ENCODE peak calls at places on chromosome 12, in seven cellular contexts. U is SW480; Z is HuH-7; F is activated naive CD8-positive, alpha-beta T cell treated with anti-CD3 and anti-CD28 coated beads, Interleukin-2, amount 50 U/mL, for 24 hours; O is HTR-8/SVneo; X is fibroblast of lung; E is T follicular helper cell. L is an unnamed sample.

GRCh38 chr12:13851828-13852227 is 129.6 kb downstream of the GRIN2B start:
- DNase-seq in U (peak; percentile 44), Z (no peak), F (no peak), O (no peak), X (no peak), E (no peak), L (no peak)

GRCh38 chr12:120962487-120963054 is 15.8 kb upstream of the HNF1A start:
- DNase-seq in U (no peak), Z (no peak), F (no peak), O (no peak), X (no peak), E (no peak), L (no peak)

GRCh38 chr12:53838978-53839377 is 87.2 kb upstream of the CISTR start:
- DNase-seq in U (no peak), Z (no peak), F (no peak), O (no peak), X (no peak), E (no peak), L (no peak)

GRCh38 chr12:116540617-116541152 is 18.5 kb upstream of the MAP1LC3B2 start:
- DNase-seq in U (no peak), Z (no peak), F (no peak), O (no peak), X (no peak), E (no peak), L (no peak)

GRCh38 chr12:51773145-51773869 is 75.2 kb downstream of the FIGNL2 start:
- DNase-seq in U (peak; percentile 8), Z (no peak), F (no peak), O (peak; percentile 13), X (peak; percentile 81), E (no peak), L (no peak)

GRCh38 chr12:82876075-82876474 is 189.4 kb downstream of the TMTC2 start:
- DNase-seq in U (no peak), Z (no peak), F (no peak), O (no peak), X (no peak), E (no peak), L (no peak)

GRCh38 chr12:111270773-111271172 is 98.1 kb downstream of the PHETA1 start:
- DNase-seq in U (peak; percentile 91), Z (no peak), F (no peak), O (no peak), X (no peak), E (no peak), L (no peak)

GRCh38 chr12:87157791-87158190 is 871.4 kb downstream of the C12orf50 start:
- DNase-seq in U (no peak), Z (no peak), F (no peak), O (peak; percentile 45), X (peak; percentile 97), E (no peak), L (no peak)

GRCh38 chr12:122031342-122032216 is 9.9 kb downstream of the BCL7A start:
- DNase-seq in U (no peak), Z (peak; percentile 67), F (peak; percentile 81), O (peak; percentile 67), X (no peak), E (peak; percentile 20), L (peak; percentile 47)

GRCh38 chr12:113237748-113238147 is 16.5 kb downstream of the TPCN1 start:
- DNase-seq in U (no peak), Z (no peak), F (no peak), O (no peak), X (no peak), E (no peak), L (no peak)

GRCh38 chr12:2228535-2228934 is 175.7 kb downstream of the CACNA1C start:
- DNase-seq in U (no peak), Z (no peak), F (no peak), O (no peak), X (no peak), E (no peak), L (no peak)

GRCh38 chr12:109169676-109170075 is 53.3 kb downstream of the ACACB start:
- DNase-seq in U (no peak), Z (no peak), F (no peak), O (no peak), X (peak; percentile 34), E (no peak), L (no peak)

GRCh38 chr12:105451211-105451610 is 120.7 kb downstream of the C12orf75 start:
- DNase-seq in U (no peak), Z (no peak), F (no peak), O (peak; percentile 23), X (peak; percentile 44), E (no peak), L (no peak)

GRCh38 chr12:105427883-105428282 is 97.4 kb downstream of the C12orf75 start:
- DNase-seq in U (no peak), Z (no peak), F (no peak), O (no peak), X (no peak), E (no peak), L (no peak)

GRCh38 chr12:20234474-20234873 is 133.9 kb upstream of the PDE3A start:
- DNase-seq in U (no peak), Z (no peak), F (no peak), O (no peak), X (no peak), E (no peak), L (no peak)

GRCh38 chr12:131098178-131098981 is 144.7 kb downstream of the ADGRD1 start:
- DNase-seq in U (no peak), Z (no peak), F (no peak), O (no peak), X (no peak), E (no peak), L (no peak)

GRCh38 chr12:122423258-122424165 is 1.0 kb upstream of the CLIP1 start:
- DNase-seq in U (peak; percentile 45), Z (peak; percentile 30), F (no peak), O (no peak), X (peak; percentile 44), E (no peak), L (no peak)

GRCh38 chr12:52876371-52876770 is 27.6 kb upstream of the KRT78 start:
- DNase-seq in U (no peak), Z (no peak), F (no peak), O (no peak), X (no peak), E (no peak), L (no peak)

GRCh38 chr12:6824085-6824800 is 2.6 kb downstream of the GPR162 start:
- DNase-seq in U (no peak), Z (no peak), F (no peak), O (no peak), X (no peak), E (no peak), L (no peak)

GRCh38 chr12:55707841-55708694 is at the start of gene ITGA7:
- DNase-seq in U (peak; percentile 59), Z (peak; percentile 90), F (peak; percentile 64), O (peak; percentile 84), X (no peak), E (peak; percentile 47), L (peak; percentile 38)

GRCh38 chr12:81222841-81223595 is 145.1 kb downstream of the ACSS3 start:
- DNase-seq in U (no peak), Z (no peak), F (no peak), O (no peak), X (peak; percentile 24), E (no peak), L (no peak)

GRCh38 chr12:77940566-77940965 is 109.9 kb downstream of the NAV3 start:
- DNase-seq in U (no peak), Z (no peak), F (no peak), O (peak; percentile 17), X (peak; percentile 74), E (no peak), L (no peak)

GRCh38 chr12:82366182-82366581 is 7.9 kb downstream of the METTL25 start:
- DNase-seq in U (no peak), Z (no peak), F (no peak), O (no peak), X (peak; percentile 61), E (no peak), L (no peak)

GRCh38 chr12:26623136-26623535 is 209.9 kb downstream of the ITPR2 start:
- DNase-seq in U (no peak), Z (no peak), F (no peak), O (no peak), X (no peak), E (no peak), L (no peak)

GRCh38 chr12:53695148-53696138 is 19.6 kb upstream of the ATP5MC2 start:
- DNase-seq in U (peak; percentile 49), Z (peak; percentile 59), F (peak; percentile 53), O (peak; percentile 56), X (peak; percentile 56), E (no peak), L (no peak)

GRCh38 chr12:80277732-80278131 is 166.3 kb upstream of the PTPRQ start:
- DNase-seq in U (no peak), Z (no peak), F (no peak), O (no peak), X (no peak), E (no peak), L (no peak)

GRCh38 chr12:31590730-31591307 is at the start of gene DENND5B:
- DNase-seq in U (peak; percentile 57), Z (peak; percentile 83), F (peak; percentile 36), O (peak; percentile 58), X (peak; percentile 66), E (no peak), L (no peak)

GRCh38 chr12:114681149-114681849 is 2.7 kb downstream of the TBX3 start:
- DNase-seq in U (peak; percentile 26), Z (no peak), F (no peak), O (no peak), X (peak; percentile 70), E (no peak), L (no peak)

GRCh38 chr12:108591267-108591980 is 6.5 kb downstream of the TMEM119 start:
- DNase-seq in U (no peak), Z (no peak), F (no peak), O (no peak), X (no peak), E (no peak), L (no peak)

GRCh38 chr12:122967151-122967550 is 888 bp upstream of the ABCB9 start:
- DNase-seq in U (no peak), Z (no peak), F (no peak), O (no peak), X (no peak), E (no peak), L (no peak)

GRCh38 chr12:66823857-66824570 is 145.1 kb upstream of the GRIP1 start:
- DNase-seq in U (peak; percentile 90), Z (no peak), F (no peak), O (peak; percentile 8), X (no peak), E (no peak), L (no peak)

GRCh38 chr12:122615780-122616179 is 87.4 kb downstream of the HCAR2 start:
- DNase-seq in U (no peak), Z (no peak), F (no peak), O (no peak), X (no peak), E (no peak), L (no peak)

GRCh38 chr12:47397664-47398281 is 308.1 kb downstream of the RPAP3 start:
- DNase-seq in U (peak; percentile 39), Z (peak; percentile 70), F (no peak), O (peak; percentile 27), X (peak; percentile 75), E (peak; percentile 20), L (peak; percentile 33)

GRCh38 chr12:122871851-122872785 is 23.8 kb downstream of the VPS37B start:
- DNase-seq in U (no peak), Z (no peak), F (peak; percentile 70), O (no peak), X (peak; percentile 76), E (no peak), L (no peak)

GRCh38 chr12:32292175-32292574 is 107.2 kb upstream of the FGD4 start:
- DNase-seq in U (no peak), Z (no peak), F (no peak), O (no peak), X (no peak), E (no peak), L (no peak)

GRCh38 chr12:2958432-2959193 is 584 bp upstream of the TEAD4 start:
- DNase-seq in U (peak; percentile 95), Z (peak; percentile 82), F (peak; percentile 3), O (peak; percentile 92), X (peak; percentile 53), E (no peak), L (no peak)

GRCh38 chr12:129558036-129558435 is 345.8 kb downstream of the TMEM132D start:
- DNase-seq in U (no peak), Z (no peak), F (no peak), O (no peak), X (no peak), E (no peak), L (no peak)

GRCh38 chr12:43459285-43459684 is 92.7 kb downstream of the ADAMTS20 start:
- DNase-seq in U (no peak), Z (no peak), F (no peak), O (no peak), X (no peak), E (no peak), L (no peak)

L was measured in CD4-positive, alpha-beta T cell.